ENCODE peak calls at places on chromosomes 3 and 15, in four cellular contexts. N, H, C and A are unnamed samples.

GRCh38 chr15:81113861-81114261 is 20.2 kb upstream of the CFAP161 start:
- DNase-seq in N (peak; percentile 12), H (no peak), C (no peak), A (no peak)

GRCh38 chr15:61115679-61116078 is 113.4 kb downstream of the RORA start:
- DNase-seq in N (no peak), H (no peak), C (no peak), A (no peak)

GRCh38 chr3:127822836-127823589 is 698 bp upstream of the MGLL start:
- DNase-seq in N (peak; percentile 29), H (peak; percentile 64), C (no peak), A (no peak)

GRCh38 chr3:187150599-187150998 is 11.3 kb upstream of the RPL39L start:
- DNase-seq in N (peak; percentile 24), H (peak; percentile 34), C (peak; percentile 79), A (no peak)

GRCh38 chr3:134761213-134761612 is 33.8 kb upstream of the EPHB1 start:
- DNase-seq in N (no peak), H (no peak), C (no peak), A (no peak)

GRCh38 chr15:88638626-88639372 is at the start of gene ISG20:
- DNase-seq in N (peak; percentile 97), H (peak; percentile 94), C (peak; percentile 99), A (peak; percentile 100)

GRCh38 chr3:5186089-5186853 is 1.2 kb upstream of the EDEM1 start:
- DNase-seq in N (no peak), H (no peak), C (no peak), A (no peak)

GRCh38 chr3:152638707-152639450 is 196.1 kb upstream of the P2RY1 start:
- DNase-seq in N (no peak), H (no peak), C (no peak), A (no peak)

GRCh38 chr3:77686560-77686959 is 646.7 kb downstream of the ROBO2 start:
- DNase-seq in N (no peak), H (no peak), C (no peak), A (no peak)

GRCh38 chr3:46999516-47000197 is 20.2 kb downstream of the NBEAL2 start:
- DNase-seq in N (no peak), H (no peak), C (peak; percentile 44), A (peak; percentile 25)

GRCh38 chr15:80176443-80176842 is 23.6 kb downstream of the FAH start:
- DNase-seq in N (peak; percentile 61), H (no peak), C (no peak), A (no peak)

GRCh38 chr3:18988619-18989229 is 159.6 kb upstream of the KCNH8 start:
- DNase-seq in N (peak; percentile 81), H (no peak), C (no peak), A (no peak)

GRCh38 chr15:99485153-99485947 is 80.4 kb upstream of the MEF2A start:
- DNase-seq in N (no peak), H (no peak), C (no peak), A (no peak)

GRCh38 chr3:151561878-151562277 is 101.0 kb upstream of the IGSF10 start:
- DNase-seq in N (peak; percentile 43), H (no peak), C (no peak), A (no peak)
- H3K4me1 ChIP-seq in N (peaks cover 10% of the 10 kb centered on the region), H (no peaks in the 10 kb centered on the region), C (no peaks in the 10 kb centered on the region), A (no peaks in the 10 kb centered on the region)

GRCh38 chr15:90932660-90932991 is 277 bp upstream of the HDDC3 start:
- DNase-seq in N (no peak), H (no peak), C (no peak), A (no peak)

GRCh38 chr15:90936823-90937222 is 1.7 kb downstream of the UNC45A start:
- DNase-seq in N (no peak), H (no peak), C (no peak), A (no peak)

GRCh38 chr15:90934256-90934948 is 683 bp upstream of the UNC45A start:
- DNase-seq in N (peak; percentile 88), H (peak; percentile 95), C (peak; percentile 89), A (peak; percentile 95)

GRCh38 chr15:90933310-90933709 is 961 bp upstream of the HDDC3 start:
- DNase-seq in N (no peak), H (no peak), C (no peak), A (no peak)

DNA sequence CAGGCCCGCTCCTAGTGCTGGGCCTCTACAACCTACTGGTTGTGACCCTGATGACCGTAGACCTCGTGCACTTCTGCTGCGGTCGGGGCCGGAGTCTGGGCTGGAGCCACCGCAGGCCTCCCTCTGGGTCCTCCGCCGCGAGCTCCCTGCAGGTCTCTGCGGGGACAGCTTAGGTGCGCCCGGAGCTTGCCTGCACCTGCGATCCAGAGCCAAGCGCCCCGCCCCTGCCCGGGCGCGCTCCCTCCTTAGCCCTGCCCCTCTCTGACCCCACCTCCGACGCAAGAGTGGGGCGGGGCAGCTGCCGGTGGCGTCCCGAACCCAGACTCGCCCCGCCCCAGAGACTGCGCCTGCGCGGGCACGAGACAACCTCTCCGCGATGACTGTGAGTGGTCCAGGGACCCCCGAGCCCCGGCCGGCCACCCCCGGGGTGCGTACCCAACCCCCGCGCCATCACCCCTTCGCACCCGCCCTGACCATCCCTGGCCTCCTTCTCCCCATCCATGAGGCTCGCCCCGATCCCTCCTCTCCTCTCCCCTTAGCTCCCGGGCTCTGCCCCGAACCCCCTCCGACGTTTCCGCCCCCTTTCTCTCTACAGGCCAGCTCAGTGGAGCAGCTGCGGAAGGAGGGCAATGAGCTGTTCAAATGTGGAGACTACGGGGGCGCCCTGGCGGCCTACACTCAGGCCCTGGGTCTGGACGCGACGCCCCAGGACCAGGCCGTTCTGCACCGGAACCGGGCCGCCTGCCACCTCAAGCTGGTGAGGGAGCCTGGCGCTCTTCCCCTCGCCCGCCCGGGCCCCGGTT is at the start of gene UNC45A:
- DNase-seq in N (peak; percentile 94), H (peak; percentile 98), C (peak; percentile 96), A (peak; percentile 98)
- H3K4me1 ChIP-seq in N (peaks cover 33% of the 10 kb centered on the region), H (peaks cover 16% of the 10 kb centered on the region), C (peaks cover 53% of the 10 kb centered on the region), A (peaks cover 10% of the 10 kb centered on the region)

DNA sequence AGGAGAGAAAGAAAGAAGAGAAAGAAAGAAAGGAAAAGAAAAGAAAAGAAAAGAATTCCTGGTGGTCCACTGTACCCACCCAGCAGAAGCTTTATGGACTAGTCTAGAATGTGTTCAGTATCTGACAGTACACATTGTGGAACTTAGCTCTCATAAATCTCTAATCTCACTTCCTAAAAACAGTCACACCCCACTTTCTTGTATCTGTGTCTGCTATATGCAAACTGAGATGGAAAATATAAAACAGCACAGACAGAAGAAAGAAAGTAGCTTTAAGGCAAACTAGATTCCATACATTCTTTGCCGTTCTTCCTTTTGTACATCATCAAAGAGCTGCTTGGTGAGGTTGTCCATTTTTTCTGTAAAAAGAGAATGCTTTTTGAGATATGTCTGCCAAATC is 41.1 kb upstream of the GNB5 start:
- DNase-seq in N (no peak), H (no peak), C (no peak), A (no peak)
- H3K4me1 ChIP-seq in N (no peaks in the 10 kb centered on the region), H (no peaks in the 10 kb centered on the region), C (peaks cover 30% of the 10 kb centered on the region), A (peaks cover 7% of the 10 kb centered on the region)

DNA sequence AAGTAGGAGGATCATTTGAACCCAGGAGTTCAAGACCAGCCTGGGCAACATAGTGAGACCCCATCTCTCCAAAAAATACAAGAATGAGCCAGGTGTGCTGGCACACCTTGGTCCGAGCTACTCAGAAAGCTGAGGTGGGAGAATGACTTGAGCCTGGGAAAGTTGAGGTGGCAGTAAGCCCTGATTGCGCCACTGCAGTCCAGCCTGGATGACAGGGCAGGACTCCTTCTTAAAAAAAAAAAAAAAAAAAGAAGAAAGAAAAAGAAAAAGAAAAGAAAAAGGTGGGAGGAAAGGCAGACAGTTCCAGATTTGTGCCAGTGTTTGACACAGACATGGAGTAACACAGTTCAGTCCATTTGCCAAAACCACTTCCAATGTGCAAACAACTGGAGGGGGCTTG is 75.7 kb downstream of the ATP10A start:
- DNase-seq in N (no peak), H (no peak), C (no peak), A (peak; percentile 15)
- H3K4me1 ChIP-seq in N (no peaks in the 10 kb centered on the region), H (no peaks in the 10 kb centered on the region), C (peaks cover 10% of the 10 kb centered on the region), A (no peaks in the 10 kb centered on the region)